ENCODE peak calls at places on chromosomes 4 and X, in five cellular contexts. L, I, T, S and W are unnamed samples.

GRCh38 chr4:45036677-45037076 is 310.3 kb upstream of the GNPDA2 start:
- DNase-seq in L (no peak), I (no peak), T (no peak), S (no peak), W (no peak)

GRCh38 chr4:161949941-161950725 is 213.7 kb downstream of the FSTL5 start:
- DNase-seq in L (no peak), I (no peak), T (no peak), S (no peak), W (no peak)

GRCh38 chr4:113659127-113659526 is 102.4 kb downstream of the CAMK2D start:
- DNase-seq in L (no peak), I (no peak), T (no peak), S (no peak), W (no peak)

GRCh38 chr4:147336252-147336651 is 144.6 kb upstream of the EDNRA start:
- DNase-seq in L (no peak), I (no peak), T (no peak), S (no peak), W (no peak)

GRCh38 chrX:134718329-134719317 is 60.4 kb upstream of the PLAC1 start:
- DNase-seq in L (peak; percentile 69), I (no peak), T (peak; percentile 15), S (no peak), W (peak; percentile 82)

GRCh38 chr4:138181288-138181687 is 60.9 kb downstream of the SLC7A11 start:
- DNase-seq in L (no peak), I (no peak), T (no peak), S (peak; percentile 78), W (no peak)

GRCh38 chr4:7356667-7357295 is 77.9 kb downstream of the PSAPL1 start:
- DNase-seq in L (no peak), I (no peak), T (no peak), S (no peak), W (peak; percentile 73)

GRCh38 chr4:83890231-83890630 is 354.3 kb downstream of the GPAT3 start:
- DNase-seq in L (no peak), I (no peak), T (no peak), S (no peak), W (no peak)

GRCh38 chr4:22203436-22204011 is 255.0 kb upstream of the KCNIP4 start:
- DNase-seq in L (peak; percentile 1), I (no peak), T (no peak), S (no peak), W (no peak)

GRCh38 chrX:12721042-12721441 is 70.2 kb upstream of the PRPS2 start:
- DNase-seq in L (peak; percentile 1), I (no peak), T (no peak), S (no peak), W (no peak)

GRCh38 chr4:119139316-119139715 is 3.7 kb downstream of the MYOZ2 start:
- DNase-seq in L (no peak), I (no peak), T (no peak), S (no peak), W (peak; percentile 69)

GRCh38 chr4:40865696-40866095 is 115.9 kb downstream of the NSUN7 start:
- DNase-seq in L (no peak), I (no peak), T (no peak), S (no peak), W (no peak)

GRCh38 chrX:83508006-83508405 is at the start of gene POU3F4:
- DNase-seq in L (no peak), I (no peak), T (no peak), S (peak; percentile 30), W (no peak)

GRCh38 chr4:151658959-151659593 is 101.7 kb downstream of the GATB start:
- DNase-seq in L (no peak), I (no peak), T (no peak), S (no peak), W (no peak)

GRCh38 chrX:130002541-130002940 is 20.1 kb downstream of the BCORL1 start:
- DNase-seq in L (no peak), I (no peak), T (no peak), S (no peak), W (peak; percentile 32)

GRCh38 chrX:3393581-3394111 is 47.2 kb upstream of the MXRA5 start:
- DNase-seq in L (no peak), I (no peak), T (no peak), S (no peak), W (no peak)

GRCh38 chr4:164508126-164508525 is 245.8 kb upstream of the SMIM31 start:
- DNase-seq in L (no peak), I (no peak), T (no peak), S (no peak), W (no peak)

GRCh38 chrX:154600962-154601374 is 16.0 kb downstream of the CTAG1A start:
- DNase-seq in L (no peak), I (no peak), T (no peak), S (no peak), W (peak; percentile 71)

GRCh38 chr4:6469898-6470501 is 2.4 kb downstream of the PPP2R2C start:
- DNase-seq in L (no peak), I (no peak), T (no peak), S (peak; percentile 2), W (peak; percentile 73)

GRCh38 chr4:175282407-175282806 is 364.2 kb downstream of the ADAM29 start:
- DNase-seq in L (no peak), I (no peak), T (no peak), S (no peak), W (no peak)

GRCh38 chrX:120625366-120625765 is 4.5 kb downstream of the C1GALT1C1 start:
- DNase-seq in L (no peak), I (no peak), T (no peak), S (no peak), W (no peak)

GRCh38 chrX:47854474-47854873 is 17.8 kb downstream of the ZNF81 start:
- DNase-seq in L (no peak), I (no peak), T (no peak), S (peak; percentile 67), W (no peak)

GRCh38 chrX:20515841-20516461 is 249.2 kb upstream of the RPS6KA3 start:
- DNase-seq in L (peak; percentile 68), I (no peak), T (peak; percentile 49), S (no peak), W (no peak)

GRCh38 chr4:186297013-186297645 is 31.1 kb downstream of the F11 start:
- DNase-seq in L (peak; percentile 51), I (no peak), T (no peak), S (no peak), W (peak; percentile 92)

GRCh38 chrX:31702208-31702607 is 630.4 kb upstream of the FTHL17 start:
- DNase-seq in L (no peak), I (no peak), T (no peak), S (no peak), W (no peak)

GRCh38 chrX:107102980-107103379 is 15.6 kb downstream of the RBM41 start:
- DNase-seq in L (no peak), I (no peak), T (no peak), S (no peak), W (no peak)

GRCh38 chrX:155962906-155963305 is 34.6 kb upstream of the IL9R start:
- DNase-seq in L (no peak), I (no peak), T (no peak), S (no peak), W (no peak)

GRCh38 chr4:102534845-102535244 is 33.7 kb downstream of the NFKB1 start:
- DNase-seq in L (no peak), I (no peak), T (no peak), S (no peak), W (no peak)

DNA sequence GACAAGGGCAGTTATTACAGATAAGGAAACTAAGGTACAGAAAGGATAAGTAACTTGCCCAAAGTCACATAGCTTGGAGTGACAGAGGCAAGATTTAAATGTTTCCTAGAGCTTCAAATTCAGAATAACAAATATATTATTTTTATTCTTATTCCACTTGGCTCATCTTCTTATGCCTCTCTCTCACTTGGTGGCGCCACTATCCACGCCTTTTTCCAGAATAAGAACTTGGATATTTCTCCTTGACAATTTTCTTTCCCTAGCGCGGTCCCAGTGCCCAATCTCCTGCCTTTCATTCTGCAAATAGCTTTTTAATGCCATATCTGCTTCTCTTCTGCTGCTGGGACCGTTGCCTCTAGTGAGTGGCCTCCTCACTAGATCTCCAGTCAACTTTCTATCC is 78.5 kb downstream of the MSN start:
- DNase-seq in L (no peak), I (no peak), T (no peak), S (no peak), W (no peak)
- TF ChIP-seq CTCF in L (no peak), I (no peak), T (no peak), S (no peak), W (peak; percentile 30)

DNA sequence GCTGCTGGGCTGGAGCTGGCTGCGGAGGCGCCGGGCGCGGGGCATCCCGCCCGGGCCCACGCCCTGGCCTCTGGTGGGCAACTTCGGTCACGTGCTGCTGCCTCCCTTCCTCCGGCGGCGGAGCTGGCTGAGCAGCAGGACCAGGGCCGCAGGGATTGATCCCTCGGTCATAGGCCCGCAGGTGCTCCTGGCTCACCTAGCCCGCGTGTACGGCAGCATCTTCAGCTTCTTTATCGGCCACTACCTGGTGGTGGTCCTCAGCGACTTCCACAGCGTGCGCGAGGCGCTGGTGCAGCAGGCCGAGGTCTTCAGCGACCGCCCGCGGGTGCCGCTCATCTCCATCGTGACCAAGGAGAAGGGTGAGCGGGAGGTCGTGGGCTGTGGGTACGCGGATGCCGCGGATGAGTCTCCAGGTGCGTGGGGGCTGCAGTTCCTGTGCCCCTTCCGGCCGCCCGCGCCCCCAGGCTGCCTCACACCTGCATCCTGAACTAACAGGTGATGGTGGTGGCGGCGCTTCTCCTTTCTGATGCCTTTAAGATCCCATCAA is 499 bp downstream of the CYP2U1 start:
- DNase-seq in L (peak; percentile 39), I (no peak), T (peak; percentile 59), S (peak; percentile 44), W (no peak)
- TF ChIP-seq CTCF in L (no peak), I (no peak), T (no peak), S (no peak), W (no peak)

DNA sequence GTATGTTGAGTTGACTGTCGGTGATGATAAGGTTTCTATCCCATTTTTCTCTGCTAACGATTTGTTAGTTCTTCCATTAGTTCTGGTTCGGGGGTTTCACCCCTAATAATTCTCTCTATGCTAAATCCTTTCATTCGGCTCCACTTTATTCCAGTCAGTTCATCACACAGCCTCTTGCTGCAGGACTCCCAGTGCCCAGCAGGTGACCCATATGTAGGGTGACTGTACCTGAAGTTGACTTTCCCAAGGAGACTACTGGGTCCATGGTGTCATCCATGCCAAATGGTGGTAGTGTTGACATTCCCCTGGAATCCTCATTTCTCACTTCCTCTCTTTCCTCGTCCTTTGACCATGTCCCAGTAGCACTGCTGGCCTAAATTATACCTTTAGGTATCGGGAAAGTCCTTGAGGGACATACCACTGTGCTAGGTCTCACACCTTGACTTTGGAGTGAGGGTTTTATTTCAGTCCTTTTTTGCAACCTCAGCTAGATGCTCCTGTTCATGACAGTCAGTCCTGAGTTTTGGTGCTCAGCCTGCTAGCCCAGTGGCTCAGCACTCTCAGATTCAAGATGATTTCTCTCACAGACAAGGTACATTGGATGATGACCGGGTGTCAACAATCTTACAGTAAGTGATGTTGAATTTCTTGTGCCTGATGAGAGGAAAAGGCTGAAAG is 105.1 kb upstream of the ARHGAP24 start:
- DNase-seq in L (no peak), I (no peak), T (no peak), S (no peak), W (no peak)
- TF ChIP-seq CTCF in L (no peak), I (no peak), T (no peak), S (no peak), W (no peak)

DNA sequence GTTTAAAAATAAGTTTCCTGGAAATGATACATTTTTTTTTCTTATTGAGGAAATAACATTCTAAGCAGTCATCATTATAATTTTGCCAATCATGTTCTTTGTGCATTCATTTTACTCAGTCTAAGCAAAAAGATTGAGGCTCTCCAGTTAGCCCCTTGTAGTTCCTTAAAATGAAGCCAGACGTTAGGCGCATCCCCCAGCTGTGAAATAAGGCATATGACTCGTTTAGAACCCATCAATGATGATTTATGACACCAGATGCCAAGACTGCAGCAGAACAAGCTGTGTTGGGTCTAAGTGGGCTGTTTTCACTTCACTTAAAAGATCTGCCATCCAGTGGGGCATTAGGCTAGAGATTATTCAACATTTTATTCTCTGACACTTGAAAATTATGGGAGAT is 17.0 kb downstream of the PDGFC start:
- DNase-seq in L (no peak), I (no peak), T (no peak), S (no peak), W (no peak)
- TF ChIP-seq CTCF in L (no peak), I (no peak), T (no peak), S (no peak), W (no peak)

GRCh38 chr4:121071640-121072037 is 696 bp downstream of the NDNF start:
- DNase-seq in L (no peak), I (no peak), T (no peak), S (no peak), W (no peak)
- TF ChIP-seq CTCF in L (no peak), I (no peak), T (no peak), S (no peak), W (no peak)